ENCODE peak calls at places on chromosomes 4 and X, in four cellular contexts. T is HCT116, J is K562, W is GM12891. Y is an unnamed sample.

GRCh38 chrX:49061916-49062315 is 3.1 kb downstream of the CCDC120 start:
- DNase-seq in T (no peak), J (no peak), W (no peak), Y (no peak)

GRCh38 chrX:148133099-148133725 is 152.1 kb downstream of the FMR1NB start:
- DNase-seq in T (no peak), J (no peak), W (no peak), Y (no peak)

GRCh38 chr4:94253036-94253435 is 45.4 kb downstream of the SMARCAD1 start:
- DNase-seq in T (peak), J (peak), W (no peak), Y (no peak)

GRCh38 chrX:112769034-112769433 is 71.6 kb downstream of the AMOT start:
- DNase-seq in T (no peak), J (no peak), W (no peak), Y (no peak)

GRCh38 chrX:23935116-23935515 is 27.3 kb downstream of the CXorf58 start:
- DNase-seq in T (no peak), J (no peak), W (no peak), Y (no peak)

GRCh38 chrX:23742174-23742692 is 843 bp downstream of the ACOT9 start:
- DNase-seq in T (no peak), J (no peak), W (no peak), Y (no peak)

GRCh38 chr4:176563591-176563990 is 229.1 kb downstream of the VEGFC start:
- DNase-seq in T (no peak), J (no peak), W (no peak), Y (no peak)

GRCh38 chrX:10071451-10072163 is 85.2 kb upstream of the CLCN4 start:
- DNase-seq in T (no peak), J (no peak), W (no peak), Y (no peak)

GRCh38 chr4:99847362-99847976 is 30.8 kb downstream of the DAPP1 start:
- DNase-seq in T (no peak), J (no peak), W (no peak), Y (no peak)

GRCh38 chr4:11743236-11743635 is 314.5 kb upstream of the HS3ST1 start:
- DNase-seq in T (no peak), J (no peak), W (no peak), Y (no peak)

GRCh38 chr4:57190651-57191481 is 80.7 kb upstream of the IGFBP7 start:
- DNase-seq in T (peak), J (peak), W (peak), Y (peak)

GRCh38 chr4:108982786-108983185 is 219.9 kb upstream of the ETNPPL start:
- DNase-seq in T (no peak), J (no peak), W (no peak), Y (no peak)

GRCh38 chr4:111641813-111642579 is 503.3 kb upstream of the FAM241A start:
- DNase-seq in T (peak), J (peak), W (peak), Y (no peak)

GRCh38 chrX:94123062-94123461 is 449.1 kb downstream of the FAM133A start:
- DNase-seq in T (no peak), J (no peak), W (no peak), Y (no peak)

GRCh38 chrX:122835886-122836285 is 348.2 kb upstream of the GRIA3 start:
- DNase-seq in T (no peak), J (no peak), W (no peak), Y (no peak)

GRCh38 chrX:23483396-23483795 is 148.7 kb downstream of the PTCHD1 start:
- DNase-seq in T (no peak), J (no peak), W (no peak), Y (no peak)

GRCh38 chr4:41124916-41125548 is 89.3 kb downstream of the APBB2 start:
- DNase-seq in T (peak), J (no peak), W (no peak), Y (no peak)

GRCh38 chr4:153520871-153521329 is 54.7 kb downstream of the TMEM131L start:
- DNase-seq in T (no peak), J (no peak), W (no peak), Y (no peak)

GRCh38 chr4:3403104-3403906 is 38.5 kb upstream of the HGFAC start:
- DNase-seq in T (no peak), J (no peak), W (no peak), Y (no peak)

GRCh38 chrX:122046226-122046625 is 998.8 kb downstream of the GLUD2 start:
- DNase-seq in T (no peak), J (no peak), W (no peak), Y (no peak)

GRCh38 chr4:52912608-52913007 is 50.5 kb downstream of the RASL11B start:
- DNase-seq in T (no peak), J (no peak), W (no peak), Y (no peak)

GRCh38 chr4:145773581-145774234 is 93.8 kb downstream of the C4orf51 start:
- DNase-seq in T (no peak), J (no peak), W (no peak), Y (no peak)

GRCh38 chrX:97597954-97598353 is 714.2 kb downstream of the RPA4 start:
- DNase-seq in T (no peak), J (no peak), W (no peak), Y (no peak)

GRCh38 chr4:15413010-15413622 is 14.7 kb upstream of the C1QTNF7 start:
- DNase-seq in T (no peak), J (no peak), W (no peak), Y (no peak)

GRCh38 chr4:15410750-15411149 is 17.1 kb upstream of the C1QTNF7 start:
- DNase-seq in T (no peak), J (no peak), W (no peak), Y (no peak)

GRCh38 chr4:15413623-15414019 is 14.2 kb upstream of the C1QTNF7 start:
- DNase-seq in T (no peak), J (no peak), W (no peak), Y (no peak)

GRCh38 chr4:15416357-15417327 is 11.2 kb upstream of the C1QTNF7 start:
- DNase-seq in T (no peak), J (no peak), W (no peak), Y (no peak)

DNA sequence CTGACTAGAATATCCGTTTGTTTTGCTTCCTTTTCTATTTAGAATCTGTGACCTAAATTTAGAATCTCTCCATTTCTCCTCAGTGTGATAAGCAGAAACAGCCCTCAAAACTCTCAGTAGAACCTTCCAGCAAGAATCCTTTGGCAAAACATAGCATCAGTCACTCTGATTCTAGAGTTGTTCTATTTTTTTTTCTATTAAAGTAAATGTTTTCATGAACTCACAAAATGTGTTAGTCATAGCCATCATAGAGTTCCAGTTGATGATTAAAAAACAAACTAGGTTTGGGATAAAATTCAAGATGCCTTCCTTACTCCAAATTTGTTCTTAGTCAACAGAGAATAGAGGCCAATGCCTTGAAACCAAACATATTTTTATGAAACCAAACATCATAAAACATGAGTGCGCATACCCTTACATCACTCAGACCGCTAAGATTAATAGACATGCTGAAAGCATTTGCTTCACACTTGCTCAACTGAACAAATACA is 13.2 kb upstream of the C1QTNF7 start:
- DNase-seq in T (no peak), J (no peak), W (no peak), Y (no peak)
- TF ChIP-seq POLR2A in T (no peak), J (no peak), W (no peak), Y (no peak)

DNA sequence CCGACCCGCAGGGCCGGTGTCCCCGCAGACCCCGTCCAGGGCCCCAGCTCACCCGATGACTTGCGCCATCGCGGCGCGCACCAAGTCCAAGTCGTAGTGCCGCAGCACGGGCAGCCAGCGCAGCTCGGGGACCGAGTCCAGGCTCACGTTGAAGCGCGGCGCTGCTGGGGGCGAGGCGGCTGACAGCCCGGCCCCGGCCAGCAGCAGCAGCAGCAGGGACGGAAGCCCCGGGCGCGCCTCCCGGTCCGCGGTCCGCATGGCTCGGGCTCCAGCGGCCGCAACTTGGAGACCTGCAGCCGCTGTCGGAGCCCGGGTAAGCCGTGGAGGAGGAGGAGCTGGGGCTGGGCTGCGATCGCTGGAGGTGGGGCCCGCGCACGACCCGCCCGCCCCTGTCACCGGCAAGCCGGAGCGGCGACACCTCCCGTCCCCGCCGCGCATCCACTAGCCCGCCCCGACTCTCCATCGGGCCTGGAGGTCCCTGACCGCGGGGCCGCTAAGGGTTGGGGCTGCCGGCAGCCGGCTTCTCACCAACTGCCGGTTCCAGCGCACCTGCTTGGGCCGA is at the start of gene NAAA:
- DNase-seq in T (peak), J (peak), W (peak), Y (peak)
- TF ChIP-seq POLR2A in T (no peak), J (peak), W (no peak), Y (peak)

GRCh38 chrX:150692837-150693781 is at the start of gene MTMR1:
- DNase-seq in T (no peak), J (peak), W (peak), Y (no peak)
- TF ChIP-seq POLR2A in T (peak), J (no peak), W (no peak), Y (no peak)

DNA sequence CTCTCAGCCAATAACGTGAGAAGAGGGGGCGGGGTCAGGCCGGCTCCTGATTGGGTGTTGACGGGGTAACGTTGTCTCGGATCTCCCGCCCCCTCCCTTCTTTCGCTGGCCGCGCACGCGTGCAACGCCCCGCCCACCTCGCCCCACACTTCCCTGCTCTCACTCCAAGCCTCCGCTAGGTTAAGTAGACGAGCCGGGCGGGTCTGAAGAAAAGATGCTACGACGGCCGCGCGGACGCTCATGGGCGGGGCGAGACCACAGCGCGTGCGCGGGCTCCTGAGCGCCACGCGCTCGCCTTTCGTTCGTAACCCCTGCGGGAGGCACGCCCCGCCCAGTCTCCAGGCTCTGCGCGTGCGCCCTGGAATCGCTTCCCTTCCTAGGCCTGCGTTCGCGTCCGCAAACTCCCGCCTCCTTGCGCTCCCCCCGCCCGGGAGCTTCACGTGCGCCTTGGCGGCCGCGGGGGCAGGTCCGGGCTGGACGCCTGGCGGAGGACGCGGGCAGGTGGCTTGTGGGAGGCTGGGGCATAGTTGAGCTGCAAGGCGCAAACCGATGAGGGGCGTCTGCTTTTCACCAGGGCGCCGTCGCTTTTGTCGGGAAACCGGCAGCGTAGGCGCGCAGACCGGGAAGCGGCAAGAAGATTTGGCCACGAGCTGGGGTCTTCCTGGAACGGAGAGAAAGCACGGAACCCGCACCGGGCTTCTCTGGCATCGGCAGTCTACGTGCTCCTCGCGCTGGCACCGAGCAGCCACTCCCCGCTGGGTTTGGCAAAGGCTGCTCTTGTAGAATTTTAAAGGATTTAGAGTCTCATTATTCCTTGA is 467 bp upstream of the PGRMC2 start:
- DNase-seq in T (peak), J (peak), W (peak), Y (peak)
- TF ChIP-seq POLR2A in T (no peak), J (peak), W (peak), Y (peak)

Y was measured in H54.